ENCODE peak calls at places on chromosome 12, in five cellular contexts. K is vagina, A is tibial artery, J is psoas muscle, D is mucosa of descending colon. E is an unnamed sample.

GRCh38 chr12:55687746-55688145 is 20.0 kb downstream of the ITGA7 start:
- DNase-seq in K (no peak), A (no peak), J (no peak), D (no peak), E (no peak)

GRCh38 chr12:79217306-79217705 is 352.7 kb downstream of the SYT1 start:
- DNase-seq in K (no peak), A (no peak), J (no peak), D (no peak), E (no peak)

GRCh38 chr12:18643673-18644072 is 94.1 kb downstream of the PLCZ1 start:
- DNase-seq in K (no peak), A (no peak), J (no peak), D (no peak), E (peak; percentile 36)

GRCh38 chr12:91216871-91217270 is 34.3 kb upstream of the DCN start:
- DNase-seq in K (no peak), A (no peak), J (no peak), D (no peak), E (no peak)

GRCh38 chr12:60123443-60124000 is 527.7 kb downstream of the SLC16A7 start:
- DNase-seq in K (no peak), A (no peak), J (no peak), D (no peak), E (no peak)

GRCh38 chr12:130031571-130032189 is 127.9 kb upstream of the TMEM132D start:
- DNase-seq in K (no peak), A (peak; percentile 41), J (peak; percentile 39), D (no peak), E (peak; percentile 20)

GRCh38 chr12:49903700-49904423 is at the start of gene FAIM2:
- DNase-seq in K (no peak), A (peak; percentile 56), J (peak; percentile 68), D (no peak), E (peak; percentile 81)

GRCh38 chr12:102958830-102959176 is 1.3 kb downstream of the ASCL1 start:
- DNase-seq in K (no peak), A (no peak), J (no peak), D (no peak), E (no peak)

GRCh38 chr12:121219353-121219986 is 9.5 kb downstream of the P2RX4 start:
- DNase-seq in K (no peak), A (no peak), J (no peak), D (no peak), E (no peak)

GRCh38 chr12:121005346-121005815 is 10.9 kb downstream of the C12orf43 start:
- DNase-seq in K (no peak), A (no peak), J (no peak), D (peak; percentile 60), E (no peak)

GRCh38 chr12:45622210-45622937 is 107.1 kb upstream of the ARID2 start:
- DNase-seq in K (no peak), A (no peak), J (no peak), D (no peak), E (no peak)

GRCh38 chr12:90428881-90429280 is 526.1 kb downstream of the CCER1 start:
- DNase-seq in K (no peak), A (no peak), J (no peak), D (no peak), E (no peak)

GRCh38 chr12:100114574-100114973 is 28.1 kb downstream of the BLTP3B start:
- DNase-seq in K (no peak), A (no peak), J (no peak), D (no peak), E (no peak)

GRCh38 chr12:97921957-97922722 is 459.5 kb downstream of the RMST start:
- DNase-seq in K (no peak), A (peak; percentile 39), J (no peak), D (no peak), E (no peak)

GRCh38 chr12:69648476-69648875 is 37.8 kb upstream of the LRRC10 start:
- DNase-seq in K (no peak), A (no peak), J (no peak), D (no peak), E (no peak)

GRCh38 chr12:69651922-69652321 is 41.2 kb upstream of the LRRC10 start:
- DNase-seq in K (no peak), A (no peak), J (no peak), D (no peak), E (no peak)

GRCh38 chr12:69653703-69654102 is 43.0 kb upstream of the LRRC10 start:
- DNase-seq in K (no peak), A (no peak), J (no peak), D (no peak), E (no peak)

GRCh38 chr12:69647178-69647577 is 36.5 kb upstream of the LRRC10 start:
- DNase-seq in K (no peak), A (no peak), J (no peak), D (no peak), E (no peak)

DNA sequence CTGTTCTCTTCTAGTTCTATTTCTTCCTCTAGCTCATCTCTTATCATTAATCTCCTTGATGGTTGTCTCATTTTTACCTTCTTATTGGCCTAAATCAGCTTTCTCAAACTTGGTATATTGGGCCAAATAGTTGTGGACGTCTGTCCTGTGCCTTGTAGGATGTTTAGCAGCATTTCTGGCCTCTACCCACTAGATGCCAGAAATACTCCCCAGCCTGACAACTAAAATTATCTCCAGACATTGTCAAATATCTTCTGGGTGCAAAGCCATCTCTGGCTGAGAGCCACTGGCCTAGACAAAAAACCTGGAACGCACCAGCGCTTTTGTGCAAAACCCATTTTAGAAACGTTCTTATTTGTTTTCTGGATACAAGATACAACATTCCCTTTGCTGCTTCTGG is 38.8 kb upstream of the LRRC10 start:
- DNase-seq in K (no peak), A (no peak), J (no peak), D (no peak), E (no peak)
- TF ChIP-seq CTCF in K (no peak), A (no peak), J (no peak), D (no peak), E (no peak)

DNA sequence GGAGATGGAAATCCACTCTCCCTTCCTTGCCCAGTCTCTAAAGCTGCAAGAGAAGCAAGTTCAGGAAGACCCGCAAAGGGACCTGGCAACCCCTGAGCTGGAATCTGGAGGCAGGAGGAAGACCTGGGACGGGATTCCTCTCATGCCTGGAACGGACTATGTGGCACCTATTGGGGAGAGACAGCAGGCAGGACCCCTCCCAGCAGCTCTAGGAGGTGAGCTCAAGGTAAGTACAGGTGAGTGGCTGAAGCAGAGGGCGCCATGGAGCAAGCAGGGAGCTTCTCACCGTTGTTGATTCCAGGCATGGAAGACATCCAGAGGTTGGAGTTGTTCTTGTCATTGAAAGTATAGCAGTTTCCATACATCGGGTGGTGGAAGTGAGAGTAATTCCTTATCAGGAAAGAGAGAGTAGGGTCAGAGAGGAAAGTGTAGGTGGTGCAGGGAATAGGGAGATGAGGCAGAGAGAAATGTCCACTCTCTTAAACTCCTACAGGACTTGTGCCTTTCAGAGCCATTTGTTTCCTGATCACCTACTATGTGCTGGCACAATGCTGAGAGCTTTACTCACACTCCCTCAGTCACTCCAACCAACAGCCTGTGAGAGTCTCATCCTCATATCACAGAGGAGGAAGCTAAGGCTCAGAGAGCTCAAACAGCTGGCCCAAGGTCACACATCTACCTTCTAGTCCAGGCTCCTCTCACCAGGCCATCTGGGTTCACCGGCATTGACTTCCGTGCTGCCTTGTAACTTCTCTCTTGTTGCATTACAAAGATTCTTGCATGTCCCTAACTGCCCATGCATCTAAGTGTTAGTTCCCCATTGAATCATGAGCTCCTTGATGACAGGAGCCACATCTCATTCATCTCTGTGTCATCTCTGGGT is 13.9 kb upstream of the TNFRSF1A start:
- DNase-seq in K (no peak), A (no peak), J (no peak), D (no peak), E (no peak)
- H3K4me3 ChIP-seq in K (no peak overlapping the region), A (no peak overlapping the region), J (no peak overlapping the region), D (no peak overlapping the region), E (no peak overlapping the region)

GRCh38 chr12:69918287-69918686 is 93.3 kb downstream of the MYRFL start:
- DNase-seq in K (no peak), A (no peak), J (no peak), D (no peak), E (no peak)

GRCh38 chr12:69910739-69911138 is 85.7 kb downstream of the MYRFL start:
- DNase-seq in K (no peak), A (no peak), J (no peak), D (no peak), E (no peak)

GRCh38 chr12:69916541-69917270 is 91.7 kb downstream of the MYRFL start:
- DNase-seq in K (no peak), A (no peak), J (no peak), D (no peak), E (no peak)

GRCh38 chr12:69919565-69919964 is 94.5 kb downstream of the MYRFL start:
- DNase-seq in K (no peak), A (no peak), J (no peak), D (no peak), E (no peak)

GRCh38 chr12:69915964-69916363 is 90.9 kb downstream of the MYRFL start:
- DNase-seq in K (no peak), A (no peak), J (no peak), D (no peak), E (no peak)
- H3K4me1 ChIP-seq in K (peaks cover 28% of the 10 kb centered on the region), A (peaks cover 11% of the 10 kb centered on the region), J (no peaks in the 10 kb centered on the region), D (no peaks in the 10 kb centered on the region), E (peaks cover 4% of the 10 kb centered on the region)

GRCh38 chr12:93502802-93503623 is 35.7 kb downstream of the MRPL42 start:
- DNase-seq in K (no peak), A (no peak), J (no peak), D (no peak), E (peak; percentile 36)
- TF ChIP-seq CTCF in K (peak; percentile 69), A (peak; percentile 68), J (peak; percentile 86), D (peak; percentile 54), E (peak; percentile 73)

GRCh38 chr12:12560587-12561304 is 1.9 kb downstream of the DUSP16 start:
- DNase-seq in K (no peak), A (peak; percentile 64), J (no peak), D (no peak), E (peak; percentile 78)
- H3K4me3 ChIP-seq in K (peak overlapping the region; percentile 99), A (peak overlapping the region; percentile 70), J (peak overlapping the region; percentile 73), D (peak overlapping the region; percentile 92), E (peak overlapping the region; percentile 96)